ENCODE peak calls at places on chromosomes 7 and 10, in five cellular contexts. Y, N, X, L and O are unnamed samples.

GRCh38 chr10:12041766-12042408 is 722 bp downstream of the UPF2 start:
- DNase-seq in Y (peak; percentile 51), N (peak; percentile 63), X (no peak), L (peak; percentile 28), O (peak; percentile 55)

GRCh38 chr10:79335094-79335469 is 12.2 kb upstream of the PPIF start:
- DNase-seq in Y (no peak), N (no peak), X (no peak), L (no peak), O (no peak)

GRCh38 chr10:119421887-119422684 is 120.4 kb downstream of the RGS10 start:
- DNase-seq in Y (no peak), N (no peak), X (no peak), L (no peak), O (peak; percentile 29)

GRCh38 chr10:113381906-113382562 is 170.8 kb upstream of the HABP2 start:
- DNase-seq in Y (no peak), N (no peak), X (no peak), L (no peak), O (peak; percentile 22)

GRCh38 chr10:114684822-114685209 is 26.7 kb upstream of the ABLIM1 start:
- DNase-seq in Y (peak; percentile 62), N (no peak), X (no peak), L (peak; percentile 81), O (no peak)

GRCh38 chr10:90138844-90139243 is 437.5 kb downstream of the KIF20B start:
- DNase-seq in Y (no peak), N (no peak), X (no peak), L (peak; percentile 14), O (peak; percentile 36)

GRCh38 chr10:34732926-34733325 is 82.2 kb downstream of the PARD3 start:
- DNase-seq in Y (no peak), N (peak; percentile 49), X (no peak), L (peak; percentile 66), O (no peak)

GRCh38 chr10:126670886-126671285 is 393 bp upstream of the C10orf90 start:
- DNase-seq in Y (no peak), N (no peak), X (no peak), L (no peak), O (no peak)

GRCh38 chr7:29288534-29289091 is 94.0 kb downstream of the CHN2 start:
- DNase-seq in Y (no peak), N (no peak), X (no peak), L (no peak), O (no peak)

GRCh38 chr10:71832967-71833366 is 18.1 kb downstream of the PSAP start:
- DNase-seq in Y (no peak), N (no peak), X (no peak), L (no peak), O (no peak)

GRCh38 chr10:21092683-21093524 is 195.8 kb upstream of the NEBL start:
- DNase-seq in Y (no peak), N (no peak), X (no peak), L (peak; percentile 36), O (no peak)

GRCh38 chr7:138658889-138659288 is 42.3 kb downstream of the SVOPL start:
- DNase-seq in Y (no peak), N (no peak), X (no peak), L (no peak), O (no peak)
- H3K4me1 ChIP-seq in Y (no peaks in the 10 kb centered on the region), N (no peaks in the 10 kb centered on the region), X (no peaks in the 10 kb centered on the region), L (no peaks in the 10 kb centered on the region), O (no peaks in the 10 kb centered on the region)

GRCh38 chr10:60649485-60650271 is 128.6 kb upstream of the CDK1 start:
- DNase-seq in Y (no peak), N (no peak), X (no peak), L (no peak), O (no peak)
- TF ChIP-seq CTCF in Y (no peak), N (no peak), X (no peak), L (no peak), O (no peak)

GRCh38 chr10:15494850-15495249 is 123.8 kb upstream of the FAM171A1 start:
- DNase-seq in Y (no peak), N (no peak), X (no peak), L (no peak), O (no peak)

GRCh38 chr10:15487376-15487775 is 116.3 kb upstream of the FAM171A1 start:
- DNase-seq in Y (no peak), N (no peak), X (no peak), L (no peak), O (no peak)

GRCh38 chr10:15489431-15489830 is 118.3 kb upstream of the FAM171A1 start:
- DNase-seq in Y (no peak), N (no peak), X (no peak), L (no peak), O (no peak)

GRCh38 chr10:15486404-15486803 is 115.3 kb upstream of the FAM171A1 start:
- DNase-seq in Y (no peak), N (no peak), X (no peak), L (no peak), O (no peak)

GRCh38 chr10:15491856-15492255 is 120.8 kb upstream of the FAM171A1 start:
- DNase-seq in Y (no peak), N (no peak), X (no peak), L (no peak), O (no peak)
- H3K9me3 ChIP-seq in Y (no peaks in the 10 kb centered on the region), N (no peaks in the 10 kb centered on the region), X (no peaks in the 10 kb centered on the region), L (no peaks in the 10 kb centered on the region), O (no peaks in the 10 kb centered on the region)

GRCh38 chr7:101100858-101101847 is 15.9 kb downstream of the TRIM56 start:
- DNase-seq in Y (no peak), N (no peak), X (no peak), L (no peak), O (no peak)

GRCh38 chr7:101099969-101100781 is 14.9 kb downstream of the TRIM56 start:
- DNase-seq in Y (peak; percentile 81), N (peak; percentile 99), X (peak; percentile 99), L (peak; percentile 98), O (peak; percentile 87)

GRCh38 chr7:101104799-101105198 is 19.5 kb downstream of the TRIM56 start:
- DNase-seq in Y (no peak), N (no peak), X (no peak), L (no peak), O (no peak)

GRCh38 chr7:101106387-101106786 is 20.5 kb upstream of the SERPINE1 start:
- DNase-seq in Y (no peak), N (no peak), X (no peak), L (no peak), O (no peak)

GRCh38 chr7:101104193-101104713 is 19.0 kb downstream of the TRIM56 start:
- DNase-seq in Y (no peak), N (peak; percentile 54), X (no peak), L (no peak), O (no peak)
- H3K4me1 ChIP-seq in Y (no peaks in the 10 kb centered on the region), N (peaks cover 36% of the 10 kb centered on the region), X (peaks cover 36% of the 10 kb centered on the region), L (peaks cover 71% of the 10 kb centered on the region), O (no peaks in the 10 kb centered on the region)

DNA sequence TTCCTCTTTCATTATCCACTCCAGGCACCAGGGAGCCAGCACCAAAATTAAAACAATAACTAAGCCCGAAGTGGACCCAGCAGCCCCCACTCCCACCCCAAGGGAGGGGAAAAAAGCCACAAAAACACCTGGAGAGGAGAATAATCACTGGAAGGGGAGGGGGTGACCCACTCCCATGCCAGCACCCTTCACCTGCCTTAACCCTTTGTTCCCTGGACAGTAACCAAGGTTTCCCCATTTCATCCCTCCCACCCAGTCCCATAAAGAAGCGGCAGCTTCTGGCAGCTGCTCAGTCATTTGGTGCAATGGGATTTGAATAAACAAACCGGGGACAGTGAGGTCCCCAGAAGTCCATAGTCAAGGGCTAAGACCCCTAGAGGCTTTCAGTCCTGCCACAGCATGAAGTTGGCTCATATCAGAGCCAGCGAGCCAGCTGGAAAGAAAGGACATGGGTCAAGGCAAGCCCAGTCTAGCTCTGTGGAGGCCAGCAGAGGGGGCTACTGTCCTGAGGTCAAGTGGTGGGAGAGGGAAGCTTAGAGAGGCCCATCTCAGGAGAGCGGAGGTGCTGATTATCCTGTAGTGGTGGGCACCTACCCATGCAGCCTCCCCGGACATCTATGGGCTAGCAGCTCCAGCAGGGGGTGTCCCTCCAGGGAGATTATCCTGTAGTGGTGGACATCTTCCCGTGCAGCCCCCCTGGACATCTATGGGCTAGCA is 58.8 kb upstream of the LBX1 start:
- DNase-seq in Y (no peak), N (peak; percentile 61), X (no peak), L (peak; percentile 54), O (peak; percentile 13)
- TF ChIP-seq CTCF in Y (no peak), N (peak; percentile 53), X (peak; percentile 45), L (no peak), O (no peak)

DNA sequence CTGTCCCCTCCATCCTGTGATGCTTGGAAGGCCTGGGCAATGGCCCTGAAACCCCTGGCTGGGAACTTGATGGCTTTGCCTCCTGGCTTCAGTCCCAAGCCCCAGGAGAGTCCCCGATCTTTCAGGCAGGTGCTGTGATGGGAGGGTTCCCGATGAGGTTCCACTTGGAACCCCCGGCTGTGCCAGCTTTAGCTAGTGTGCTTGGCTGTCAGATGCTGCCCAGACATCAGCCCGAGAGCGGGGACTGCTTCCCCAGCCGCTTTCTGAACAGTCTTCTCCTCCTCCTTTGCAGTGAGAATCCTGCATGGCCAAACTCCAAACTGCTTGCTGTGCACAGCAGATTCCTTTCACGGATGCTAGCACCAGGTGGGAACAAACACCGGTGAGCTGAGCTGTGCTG is 58.1 kb downstream of the PKD1L1 start:
- DNase-seq in Y (no peak), N (no peak), X (no peak), L (no peak), O (no peak)
- H3K9me3 ChIP-seq in Y (no peaks in the 10 kb centered on the region), N (no peaks in the 10 kb centered on the region), X (no peaks in the 10 kb centered on the region), L (no peaks in the 10 kb centered on the region), O (no peaks in the 10 kb centered on the region)

GRCh38 chr10:101694056-101694673 is 805 bp downstream of the FBXW4 start:
- DNase-seq in Y (peak; percentile 68), N (peak; percentile 62), X (no peak), L (peak; percentile 76), O (peak; percentile 68)

GRCh38 chr10:101694674-101695403 is at the start of gene FBXW4:
- DNase-seq in Y (peak; percentile 71), N (peak; percentile 64), X (no peak), L (peak; percentile 61), O (peak; percentile 81)

GRCh38 chr10:101693701-101694055 is 1.3 kb downstream of the FBXW4 start:
- DNase-seq in Y (peak; percentile 29), N (peak; percentile 50), X (no peak), L (peak; percentile 61), O (peak; percentile 30)

GRCh38 chr10:101690461-101690860 is 4.5 kb downstream of the FBXW4 start:
- DNase-seq in Y (no peak), N (peak; percentile 23), X (no peak), L (no peak), O (no peak)

DNA sequence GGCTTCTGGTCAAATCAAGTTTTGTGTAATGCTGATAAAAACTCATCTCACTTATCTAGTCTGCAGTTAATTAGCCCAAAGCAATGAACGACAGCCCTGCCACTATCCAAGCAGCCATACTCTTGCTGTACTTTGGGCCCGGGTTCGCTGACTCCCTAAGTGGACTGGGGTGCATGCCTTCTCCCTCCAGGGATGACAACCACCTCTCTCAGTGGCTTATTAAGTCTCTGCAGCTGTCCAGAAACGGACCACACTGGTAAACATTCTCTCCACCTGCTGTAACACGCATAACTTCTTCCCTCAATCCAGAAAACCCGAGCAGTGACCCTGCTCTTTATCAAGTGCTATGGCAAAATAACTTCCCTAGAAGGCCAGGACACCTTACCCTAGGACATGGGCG is 3.9 kb downstream of the FBXW4 start:
- DNase-seq in Y (no peak), N (no peak), X (no peak), L (no peak), O (no peak)
- H3K4me1 ChIP-seq in Y (no peaks in the 10 kb centered on the region), N (peaks cover 17% of the 10 kb centered on the region), X (peaks cover 55% of the 10 kb centered on the region), L (peaks cover 22% of the 10 kb centered on the region), O (peaks cover 11% of the 10 kb centered on the region)